ENCODE peak calls at places on chromosomes 4 and X, in four cellular contexts. One of them, this sample, is unnamed.
A peak's percentile ranks its signal among the peaks of the same experiment; 100 is the strongest.

GRCh38 chrX:10076765-10077164 is 80.0 kb upstream of the CLCN4 start:
- DNase-seq in K562: no peak
- DNase-seq in HepG2: peak; percentile 44
- DNase-seq in GM12878: no peak
- DNase-seq in this sample: no peak

GRCh38 chr4:144862221-144862620 is 216.3 kb downstream of the HHIP start:
- DNase-seq in K562: no peak
- DNase-seq in HepG2: no peak
- DNase-seq in GM12878: no peak
- DNase-seq in this sample: no peak

GRCh38 chr4:36053931-36054330 is 190.4 kb downstream of the ARAP2 start:
- DNase-seq in K562: no peak
- DNase-seq in HepG2: no peak
- DNase-seq in GM12878: no peak
- DNase-seq in this sample: no peak

GRCh38 chrX:1388651-1389050 is 3.3 kb downstream of the SLC25A6 start:
- DNase-seq in K562: no peak
- DNase-seq in HepG2: no peak
- DNase-seq in GM12878: no peak
- DNase-seq in this sample: no peak

GRCh38 chrX:14872355-14872754 is 514 bp downstream of the FANCB start:
- DNase-seq in K562: peak; percentile 33
- DNase-seq in HepG2: no peak
- DNase-seq in GM12878: no peak
- DNase-seq in this sample: no peak

GRCh38 chr4:99918656-99919055 is 24.4 kb upstream of the LAMTOR3 start:
- DNase-seq in K562: no peak
- DNase-seq in HepG2: no peak
- DNase-seq in GM12878: no peak
- DNase-seq in this sample: no peak

GRCh38 chrX:48910926-48911406 is 480 bp downstream of the SLC35A2 start:
- DNase-seq in K562: peak; percentile 42
- DNase-seq in HepG2: no peak
- DNase-seq in GM12878: no peak
- DNase-seq in this sample: no peak

GRCh38 chr4:112288455-112288854 is 2.8 kb upstream of the TIFA start:
- DNase-seq in K562: no peak
- DNase-seq in HepG2: no peak
- DNase-seq in GM12878: no peak
- DNase-seq in this sample: no peak

GRCh38 chr4:112327950-112328349 is 30.8 kb downstream of the ALPK1 start:
- DNase-seq in K562: no peak
- DNase-seq in HepG2: peak; percentile 38
- DNase-seq in GM12878: peak; percentile 73
- DNase-seq in this sample: peak; percentile 20

GRCh38 chr4:12615822-12616221 is 868.3 kb downstream of the RAB28 start:
- DNase-seq in K562: no peak
- DNase-seq in HepG2: no peak
- DNase-seq in GM12878: no peak
- DNase-seq in this sample: no peak

GRCh38 chrX:37652053-37652452 is 33.5 kb upstream of the XK start:
- DNase-seq in K562: no peak
- DNase-seq in HepG2: no peak
- DNase-seq in GM12878: no peak
- DNase-seq in this sample: no peak

GRCh38 chr4:43286137-43286536 is 393.6 kb downstream of the GRXCR1 start:
- DNase-seq in K562: no peak
- DNase-seq in HepG2: no peak
- DNase-seq in GM12878: no peak
- DNase-seq in this sample: no peak

GRCh38 chr4:4645743-4646142 is 103.9 kb upstream of the STX18 start:
- DNase-seq in K562: no peak
- DNase-seq in HepG2: no peak
- DNase-seq in GM12878: no peak
- DNase-seq in this sample: no peak

GRCh38 chr4:81652069-81652478 is 180.4 kb upstream of the RASGEF1B start:
- DNase-seq in K562: no peak
- DNase-seq in HepG2: no peak
- DNase-seq in GM12878: no peak
- DNase-seq in this sample: no peak

GRCh38 chrX:144275826-144276225 is 392.0 kb downstream of the UBE2NL start:
- DNase-seq in K562: no peak
- DNase-seq in HepG2: no peak
- DNase-seq in GM12878: no peak
- DNase-seq in this sample: no peak

GRCh38 chr4:69781458-69782418 is 21.3 kb upstream of the SULT1B1 start:
- DNase-seq in K562: no peak
- DNase-seq in HepG2: peak; percentile 98
- DNase-seq in GM12878: no peak
- DNase-seq in this sample: no peak

GRCh38 chr4:173135241-173135847 is 33.3 kb upstream of the GALNT7 start:
- DNase-seq in K562: no peak
- DNase-seq in HepG2: no peak
- DNase-seq in GM12878: no peak
- DNase-seq in this sample: no peak

GRCh38 chrX:103651374-103651773 is 22.6 kb downstream of the TCEAL1 start:
- DNase-seq in K562: no peak
- DNase-seq in HepG2: no peak
- DNase-seq in GM12878: no peak
- DNase-seq in this sample: no peak

GRCh38 chrX:103658681-103659433 is 27.6 kb downstream of the MORF4L2 start:
- DNase-seq in K562: no peak
- DNase-seq in HepG2: peak; percentile 13
- DNase-seq in GM12878: no peak
- DNase-seq in this sample: no peak

DNA sequence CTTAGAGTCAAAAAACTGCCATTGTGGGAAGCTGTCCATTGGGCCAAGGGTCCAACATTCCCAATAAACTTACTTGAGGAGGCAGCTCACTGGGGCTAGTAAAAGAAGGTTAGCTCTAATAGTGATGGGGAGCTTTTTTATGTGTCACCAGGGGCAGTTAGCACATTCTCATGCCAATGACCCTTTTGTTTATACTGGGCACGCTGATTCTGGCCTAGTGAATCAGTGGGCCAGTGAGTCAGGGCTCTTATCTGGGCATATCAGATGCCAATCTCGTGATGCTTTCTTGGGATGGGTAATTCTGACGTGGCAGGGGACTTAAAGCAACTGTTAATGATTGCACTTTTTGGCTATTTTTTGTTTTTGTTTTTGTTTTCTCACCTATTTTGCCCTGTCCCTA is 27.8 kb downstream of the TCEAL1 start:
- DNase-seq in K562: no peak
- DNase-seq in HepG2: no peak
- DNase-seq in GM12878: no peak
- DNase-seq in this sample: no peak
- TF ChIP-seq BHLHE40 in K562: no peak
- TF ChIP-seq BHLHE40 in HepG2: no peak
- TF ChIP-seq BHLHE40 in GM12878: no peak
- TF ChIP-seq BHLHE40 in this sample: no peak

GRCh38 chr4:41963105-41963504 is 18.5 kb upstream of the DCAF4L1 start:
- DNase-seq in K562: no peak
- DNase-seq in HepG2: peak; percentile 37
- DNase-seq in GM12878: no peak
- DNase-seq in this sample: no peak

GRCh38 chr4:41957634-41958033 is 22.4 kb downstream of the TMEM33 start:
- DNase-seq in K562: peak; percentile 60
- DNase-seq in HepG2: peak; percentile 27
- DNase-seq in GM12878: peak; percentile 20
- DNase-seq in this sample: peak; percentile 19
- TF ChIP-seq TARDBP in K562: no peak
- TF ChIP-seq TARDBP in HepG2: no peak
- TF ChIP-seq TARDBP in GM12878: no peak
- TF ChIP-seq TARDBP in this sample: no peak

GRCh38 chr4:110635155-110635479 is 12.2 kb upstream of the PITX2 start:
- DNase-seq in K562: no peak
- DNase-seq in HepG2: no peak
- DNase-seq in GM12878: no peak
- DNase-seq in this sample: no peak
- TF ChIP-seq BHLHE40 in K562: no peak
- TF ChIP-seq BHLHE40 in HepG2: no peak
- TF ChIP-seq BHLHE40 in GM12878: no peak
- TF ChIP-seq BHLHE40 in this sample: no peak

GRCh38 chr4:242121-242848 is 63.0 kb downstream of the ZNF732 start:
- DNase-seq in K562: peak; percentile 54
- DNase-seq in HepG2: peak; percentile 18
- DNase-seq in GM12878: peak; percentile 34
- DNase-seq in this sample: peak; percentile 52
- TF ChIP-seq TARDBP in K562: no peak
- TF ChIP-seq TARDBP in HepG2: no peak
- TF ChIP-seq TARDBP in GM12878: no peak
- TF ChIP-seq TARDBP in this sample: no peak

DNA sequence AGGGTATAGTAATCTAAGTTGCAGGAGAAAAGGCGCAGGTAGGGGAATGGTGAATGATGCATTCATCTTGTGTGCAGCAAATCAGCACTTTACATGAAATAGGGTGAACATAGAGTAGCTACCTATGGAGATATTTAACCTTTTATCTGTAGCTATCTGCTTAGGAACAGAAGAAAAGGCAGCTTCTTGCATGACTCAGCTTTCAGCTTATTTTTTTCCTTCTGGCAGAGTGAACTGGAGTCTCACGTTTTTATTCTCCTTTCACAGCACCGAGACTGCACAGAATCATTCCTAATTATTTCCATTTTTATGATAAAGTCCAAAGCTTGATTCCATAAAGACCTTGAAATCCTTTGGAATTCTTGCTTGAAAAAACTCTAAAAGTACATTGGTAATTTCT is 4.8 kb upstream of the SCOC start:
- DNase-seq in K562: no peak
- DNase-seq in HepG2: no peak
- DNase-seq in GM12878: no peak
- DNase-seq in this sample: no peak
- TF ChIP-seq BHLHE40 in K562: no peak
- TF ChIP-seq BHLHE40 in HepG2: no peak
- TF ChIP-seq BHLHE40 in GM12878: no peak
- TF ChIP-seq BHLHE40 in this sample: no peak

GRCh38 chr4:150591284-150591874 is 9.4 kb downstream of the MAB21L2 start:
- DNase-seq in K562: no peak
- DNase-seq in HepG2: peak; percentile 25
- DNase-seq in GM12878: no peak
- DNase-seq in this sample: peak; percentile 40
- TF ChIP-seq TARDBP in K562: no peak
- TF ChIP-seq TARDBP in HepG2: no peak
- TF ChIP-seq TARDBP in GM12878: no peak
- TF ChIP-seq TARDBP in this sample: no peak

DNA sequence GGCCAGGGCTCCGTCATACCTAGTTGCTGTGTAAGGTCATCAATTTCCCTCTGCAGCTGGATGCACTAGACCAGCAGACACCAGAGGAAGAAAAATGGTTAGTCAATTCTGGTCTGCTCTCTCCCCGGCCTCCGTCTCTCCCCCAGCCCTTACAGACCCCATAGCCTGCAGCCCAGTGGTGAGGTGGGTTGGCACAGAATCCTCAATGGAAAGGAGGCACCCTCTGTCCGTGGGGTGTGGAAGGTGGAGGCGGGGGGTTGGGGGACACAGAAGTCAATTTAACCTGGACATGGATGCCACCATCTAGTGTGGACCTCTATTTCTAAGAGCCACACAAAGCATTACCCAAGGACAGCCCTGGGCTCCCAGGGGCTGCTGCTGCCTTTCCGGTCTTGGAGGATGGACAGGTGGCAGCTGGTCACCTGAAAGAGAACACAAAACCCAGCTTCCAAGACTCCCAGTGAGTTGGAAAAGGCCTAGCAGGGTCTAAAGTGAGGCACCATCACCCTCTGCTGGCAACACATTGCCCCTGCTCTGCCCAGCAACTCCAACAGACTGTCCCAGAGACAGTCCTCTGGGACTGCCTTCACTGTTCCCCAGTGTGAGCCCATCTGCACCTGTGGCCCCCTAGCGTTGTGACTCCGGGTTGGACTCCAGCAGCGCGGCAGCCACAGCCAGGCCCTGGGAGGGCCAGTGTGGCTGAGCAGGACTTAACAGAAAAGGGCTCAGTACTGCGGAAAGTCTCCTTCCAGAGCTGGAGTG is 40.1 kb upstream of the NHSL2 start:
- DNase-seq in K562: no peak
- DNase-seq in HepG2: peak; percentile 27
- DNase-seq in GM12878: no peak
- DNase-seq in this sample: peak; percentile 48
- TF ChIP-seq BHLHE40 in K562: no peak
- TF ChIP-seq BHLHE40 in HepG2: no peak
- TF ChIP-seq BHLHE40 in GM12878: no peak
- TF ChIP-seq BHLHE40 in this sample: no peak

This sample was measured in HEK293T.